ENCODE peak calls at places on chromosomes 12 and 14, in four cellular contexts. W is esophagus muscularis mucosa, R is pancreas, J is left ventricle myocardium inferior. E is an unnamed sample.

GRCh38 chr14:78010688-78011087 is 159.5 kb upstream of the NRXN3 start:
- DNase-seq in W (no peak), R (no peak), J (no peak), E (no peak)

GRCh38 chr12:11765421-11765816 is 115.9 kb downstream of the ETV6 start:
- DNase-seq in W (no peak), R (no peak), J (no peak), E (no peak)

GRCh38 chr12:110934093-110934852 is 13.9 kb upstream of the MYL2 start:
- DNase-seq in W (no peak), R (no peak), J (no peak), E (no peak)

GRCh38 chr14:77565289-77566081 is 51.0 kb downstream of the SPTLC2 start:
- DNase-seq in W (no peak), R (no peak), J (no peak), E (no peak)

GRCh38 chr12:52350786-52351185 is 16.5 kb downstream of the KRT85 start:
- DNase-seq in W (no peak), R (no peak), J (no peak), E (no peak)

GRCh38 chr12:93838180-93838579 is 161.0 kb downstream of the CRADD start:
- DNase-seq in W (peak), R (no peak), J (no peak), E (no peak)

GRCh38 chr14:65478596-65478995 is 66.1 kb downstream of the FUT8 start:
- DNase-seq in W (no peak), R (no peak), J (no peak), E (peak)

GRCh38 chr12:98341732-98342131 is 173.7 kb upstream of the TMPO start:
- DNase-seq in W (peak), R (no peak), J (no peak), E (no peak)

GRCh38 chr12:26274441-26275312 is 79.3 kb downstream of the SSPN start:
- DNase-seq in W (peak), R (peak), J (peak), E (no peak)

GRCh38 chr12:6542209-6543009 is 8.1 kb downstream of the GAPDH start:
- DNase-seq in W (no peak), R (no peak), J (no peak), E (no peak)

GRCh38 chr14:20302042-20302761 is 3.5 kb downstream of the TTC5 start:
- DNase-seq in W (no peak), R (no peak), J (no peak), E (no peak)

GRCh38 chr12:14768823-14769405 is 34.4 kb downstream of the WBP11 start:
- DNase-seq in W (no peak), R (peak), J (no peak), E (peak)

GRCh38 chr12:78120866-78121590 is 290.3 kb downstream of the NAV3 start:
- DNase-seq in W (no peak), R (no peak), J (no peak), E (no peak)

GRCh38 chr14:99753225-99754140 is 39.7 kb upstream of the EML1 start:
- DNase-seq in W (no peak), R (no peak), J (no peak), E (no peak)

DNA sequence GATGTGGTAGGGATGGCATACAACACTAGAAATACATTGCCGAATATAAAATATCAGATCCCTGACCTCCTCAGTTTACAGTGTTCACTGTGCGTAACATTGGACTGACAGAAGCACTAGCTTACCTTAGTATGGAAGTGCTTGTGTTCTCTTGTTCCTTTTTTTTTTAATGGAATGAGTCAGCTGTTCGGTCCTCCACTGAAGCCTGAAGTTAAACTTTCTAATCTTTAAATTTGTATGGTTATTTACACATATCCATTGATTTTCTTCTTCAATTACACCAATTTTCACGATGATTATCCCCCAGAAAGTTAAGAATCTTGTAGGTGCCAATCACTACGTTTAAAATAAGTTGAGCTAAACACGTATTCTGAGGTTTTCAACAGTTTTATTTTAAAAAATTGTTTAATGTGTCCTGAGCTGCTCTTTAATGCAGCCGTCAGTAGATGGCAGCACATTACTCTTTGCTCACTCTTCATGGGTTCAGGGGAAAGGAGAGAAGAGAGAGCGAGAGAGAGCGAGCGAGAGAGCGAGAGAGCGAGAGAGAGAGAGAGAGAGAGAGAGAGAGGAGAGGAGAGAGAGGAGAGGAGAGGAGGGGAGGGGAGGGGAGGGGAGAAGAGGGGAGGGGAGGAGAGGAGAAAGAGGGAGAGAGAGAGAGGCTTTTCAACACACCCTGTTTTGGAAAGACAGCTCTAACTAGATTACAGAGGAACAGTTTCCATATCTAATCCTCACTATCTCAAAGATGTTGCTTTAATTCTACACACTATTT is 134.7 kb upstream of the SCAF11 start:
- DNase-seq in W (no peak), R (peak), J (no peak), E (peak)
- H3K4me3 ChIP-seq in W (peak), R (peak), J (peak), E (no peak)

GRCh38 chr12:95980437-95980836 is 15.7 kb downstream of the HAL start:
- DNase-seq in W (peak), R (no peak), J (no peak), E (no peak)

GRCh38 chr12:95982602-95983001 is 13.5 kb downstream of the HAL start:
- DNase-seq in W (peak), R (no peak), J (no peak), E (no peak)

GRCh38 chr12:95986635-95987535 is 9.3 kb downstream of the HAL start:
- DNase-seq in W (peak), R (no peak), J (no peak), E (no peak)

GRCh38 chr12:95988506-95989275 is 7.5 kb downstream of the HAL start:
- DNase-seq in W (peak), R (no peak), J (no peak), E (no peak)

GRCh38 chr12:95984685-95985084 is 11.5 kb downstream of the HAL start:
- DNase-seq in W (no peak), R (no peak), J (no peak), E (no peak)
- H3K4me3 ChIP-seq in W (no peak), R (no peak), J (no peak), E (no peak)

GRCh38 chr12:13523926-13524325 is 327.4 kb downstream of the EMP1 start:
- DNase-seq in W (no peak), R (no peak), J (no peak), E (no peak)
- H3K4me3 ChIP-seq in W (no peak), R (no peak), J (no peak), E (no peak)

GRCh38 chr14:91149462-91149861 is 35.6 kb downstream of the DGLUCY start:
- DNase-seq in W (no peak), R (peak), J (no peak), E (no peak)

GRCh38 chr14:91153360-91153759 is 39.5 kb downstream of the DGLUCY start:
- DNase-seq in W (no peak), R (no peak), J (no peak), E (no peak)

GRCh38 chr14:91155626-91156089 is 41.8 kb downstream of the DGLUCY start:
- DNase-seq in W (no peak), R (no peak), J (no peak), E (no peak)

GRCh38 chr14:91154851-91155625 is 41.2 kb downstream of the DGLUCY start:
- DNase-seq in W (no peak), R (peak), J (no peak), E (no peak)

DNA sequence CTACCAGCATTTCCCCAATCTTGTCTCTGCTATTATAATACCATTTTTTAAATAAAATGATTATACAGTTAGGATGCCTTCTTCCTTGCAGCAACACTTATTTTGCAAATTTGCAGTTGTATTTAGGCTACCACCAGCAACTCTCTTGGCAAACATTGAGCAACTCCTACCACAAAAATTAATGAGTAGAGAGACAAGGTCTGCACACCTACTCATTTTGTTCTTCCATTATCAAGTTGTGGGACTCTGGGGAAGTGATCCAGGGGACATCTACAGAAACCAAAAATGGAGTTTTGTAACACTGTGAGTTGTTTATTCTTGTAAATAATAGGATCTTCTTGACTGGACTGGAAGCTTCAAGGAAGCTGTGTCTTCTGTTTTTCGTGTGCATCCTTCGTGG is 38.6 kb downstream of the DGLUCY start:
- DNase-seq in W (no peak), R (no peak), J (no peak), E (no peak)
- H3K4me3 ChIP-seq in W (no peak), R (no peak), J (no peak), E (no peak)

DNA sequence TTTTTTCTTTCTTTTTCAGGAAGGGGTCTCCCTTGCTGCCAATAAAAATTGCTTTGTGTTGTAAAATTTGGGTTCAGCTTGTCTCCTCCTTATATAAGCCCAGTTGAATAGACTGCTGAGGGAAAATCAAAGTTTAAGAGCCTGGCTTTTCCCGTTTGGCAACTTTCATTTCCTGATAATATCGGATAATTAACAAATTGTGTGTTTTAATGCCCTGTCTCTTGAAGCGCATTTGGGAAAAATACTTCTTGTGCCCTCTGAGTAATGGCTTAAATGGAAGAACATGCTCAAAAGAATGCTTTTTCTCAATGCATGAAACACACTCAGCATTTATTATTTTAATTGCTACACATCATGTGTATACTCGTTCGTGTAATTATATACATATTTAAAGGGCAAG is 198.0 kb upstream of the DCN start:
- DNase-seq in W (no peak), R (no peak), J (no peak), E (no peak)
- H3K4me3 ChIP-seq in W (no peak), R (peak), J (peak), E (no peak)

E was measured in CD4-positive, CD25-positive, alpha-beta regulatory T cell.